ENCODE peak calls at places on chromosome 10, in nine cellular contexts. G is GM03348; S is ELR; O is fibroblast of lung; Y is activated naive CD8-positive, alpha-beta T cell treated with anti-CD3 and anti-CD28 coated beads, Interleukin-2, amount 10 ng/mL, durations not matched to agents 7 days and 5 days; R is substantia nigra; E is NCI-H1092 treated with DMSO at 0.1 percent for 48 hours; C is retina; N is tibial nerve. I is an unnamed sample.

GRCh38 chr10:48551796-48552591 is 52.9 kb downstream of the ARHGAP22 start:
- DNase-seq in G (peak), S (peak), O (peak), Y (no peak), R (peak), E (peak), C (peak), N (peak), I (peak)

GRCh38 chr10:33025910-33026309 is 67.9 kb upstream of the ITGB1 start:
- DNase-seq in G (no peak), S (no peak), O (no peak), Y (no peak), R (no peak), E (no peak), C (no peak), N (no peak), I (no peak)

GRCh38 chr10:69253171-69253570 is 25.1 kb upstream of the HK1 start:
- DNase-seq in G (no peak), S (no peak), O (no peak), Y (no peak), R (no peak), E (no peak), C (no peak), N (no peak), I (no peak)

GRCh38 chr10:8137272-8137680 is 82.8 kb downstream of the GATA3 start:
- DNase-seq in G (no peak), S (no peak), O (no peak), Y (peak), R (no peak), E (no peak), C (no peak), N (no peak), I (no peak)

GRCh38 chr10:119161680-119162079 is 3.8 kb downstream of the SFXN4 start:
- DNase-seq in G (no peak), S (peak), O (peak), Y (no peak), R (peak), E (no peak), C (no peak), N (no peak), I (no peak)

GRCh38 chr10:69929575-69929974 is 123.1 kb upstream of the MACROH2A2 start:
- DNase-seq in G (no peak), S (no peak), O (no peak), Y (no peak), R (no peak), E (no peak), C (no peak), N (no peak), I (no peak)

GRCh38 chr10:48468130-48468790 is 136.6 kb downstream of the ARHGAP22 start:
- DNase-seq in G (no peak), S (no peak), O (no peak), Y (peak), R (no peak), E (no peak), C (no peak), N (no peak), I (no peak)

GRCh38 chr10:35274511-35275060 is 61.7 kb upstream of the CCNY start:
- DNase-seq in G (no peak), S (no peak), O (no peak), Y (no peak), R (no peak), E (peak), C (peak), N (no peak), I (no peak)

GRCh38 chr10:43201545-43202131 is 63.4 kb downstream of the CSGALNACT2 start:
- DNase-seq in G (peak), S (no peak), O (no peak), Y (peak), R (no peak), E (no peak), C (no peak), N (peak), I (no peak)

GRCh38 chr10:89502556-89502955 is 32.8 kb downstream of the SLC16A12 start:
- DNase-seq in G (no peak), S (peak), O (peak), Y (no peak), R (no peak), E (no peak), C (no peak), N (no peak), I (no peak)

GRCh38 chr10:105681051-105681450 is 1040.0 kb downstream of the SORCS3 start:
- DNase-seq in G (no peak), S (peak), O (no peak), Y (no peak), R (no peak), E (no peak), C (no peak), N (no peak), I (no peak)

GRCh38 chr10:43689618-43689954 is 40.9 kb upstream of the ZNF32 start:
- DNase-seq in G (peak), S (peak), O (peak), Y (peak), R (peak), E (no peak), C (no peak), N (peak), I (peak)

GRCh38 chr10:116457480-116457879 is 29.8 kb downstream of the PNLIPRP3 start:
- DNase-seq in G (no peak), S (no peak), O (no peak), Y (no peak), R (no peak), E (no peak), C (no peak), N (no peak), I (no peak)

GRCh38 chr10:48518412-48518811 is 86.5 kb downstream of the ARHGAP22 start:
- DNase-seq in G (no peak), S (no peak), O (no peak), Y (no peak), R (no peak), E (no peak), C (no peak), N (no peak), I (no peak)

GRCh38 chr10:27525819-27526218 is 21.7 kb downstream of the RAB18 start:
- DNase-seq in G (peak), S (no peak), O (peak), Y (no peak), R (no peak), E (no peak), C (no peak), N (no peak), I (no peak)

I was measured in head of caudate nucleus.